ENCODE peak calls at places on chromosomes 3 and 15, in nine cellular contexts. One of them, this sample, is unnamed.
A peak's percentile ranks its signal among the peaks of the same experiment; 100 is the strongest.

GRCh38 chr3:39267631-39268553 is 11.9 kb downstream of the CX3CR1 start:
- DNase-seq in NCI-H1694 treated with DMSO at 0.1 percent for 48 hours: no peak
- DNase-seq in astrocyte: no peak
- DNase-seq in upper lobe of right lung: no peak
- DNase-seq in NCI-H1417 treated with DMSO at 0.1 percent for 48 hours: no peak
- DNase-seq in HuH-7.5: no peak
- DNase-seq in fibroblast of mammary gland: no peak
- DNase-seq in substantia nigra: no peak
- DNase-seq in HFFc6: no peak
- DNase-seq in this sample: no peak

GRCh38 chr3:190076601-190077444 is 43.9 kb downstream of the P3H2 start:
- DNase-seq in NCI-H1694 treated with DMSO at 0.1 percent for 48 hours: no peak
- DNase-seq in substantia nigra: no peak
- DNase-seq in fibroblast of mammary gland: peak; percentile 96
- DNase-seq in astrocyte: peak; percentile 99
- DNase-seq in upper lobe of right lung: no peak
- DNase-seq in NCI-H1417 treated with DMSO at 0.1 percent for 48 hours: no peak
- DNase-seq in HuH-7.5: no peak
- DNase-seq in HFFc6: peak; percentile 99
- DNase-seq in this sample: no peak

GRCh38 chr15:84817461-84818081 is 415 bp downstream of the ALPK3 start:
- DNase-seq in upper lobe of right lung: peak; percentile 74
- DNase-seq in fibroblast of mammary gland: no peak
- DNase-seq in astrocyte: no peak
- DNase-seq in NCI-H1694 treated with DMSO at 0.1 percent for 48 hours: no peak
- DNase-seq in HFFc6: no peak
- DNase-seq in NCI-H1417 treated with DMSO at 0.1 percent for 48 hours: no peak
- DNase-seq in substantia nigra: no peak
- DNase-seq in HuH-7.5: no peak
- DNase-seq in this sample: no peak

GRCh38 chr3:62557983-62558382 is 184.6 kb upstream of the FEZF2 start:
- DNase-seq in HuH-7.5: no peak
- DNase-seq in NCI-H1417 treated with DMSO at 0.1 percent for 48 hours: no peak
- DNase-seq in substantia nigra: no peak
- DNase-seq in astrocyte: no peak
- DNase-seq in NCI-H1694 treated with DMSO at 0.1 percent for 48 hours: no peak
- DNase-seq in fibroblast of mammary gland: no peak
- DNase-seq in upper lobe of right lung: no peak
- DNase-seq in HFFc6: no peak
- DNase-seq in this sample: no peak

GRCh38 chr3:110568246-110568645 is 503.4 kb upstream of the NECTIN3 start:
- DNase-seq in NCI-H1694 treated with DMSO at 0.1 percent for 48 hours: no peak
- DNase-seq in astrocyte: peak; percentile 92
- DNase-seq in NCI-H1417 treated with DMSO at 0.1 percent for 48 hours: no peak
- DNase-seq in HFFc6: peak; percentile 82
- DNase-seq in substantia nigra: no peak
- DNase-seq in HuH-7.5: no peak
- DNase-seq in fibroblast of mammary gland: peak; percentile 94
- DNase-seq in upper lobe of right lung: no peak
- DNase-seq in this sample: no peak

GRCh38 chr15:84864429-84864795 is 20.1 kb upstream of the SLC28A1 start:
- DNase-seq in HuH-7.5: no peak
- DNase-seq in astrocyte: no peak
- DNase-seq in NCI-H1417 treated with DMSO at 0.1 percent for 48 hours: no peak
- DNase-seq in substantia nigra: no peak
- DNase-seq in NCI-H1694 treated with DMSO at 0.1 percent for 48 hours: no peak
- DNase-seq in HFFc6: no peak
- DNase-seq in fibroblast of mammary gland: no peak
- DNase-seq in upper lobe of right lung: no peak
- DNase-seq in this sample: no peak

GRCh38 chr15:52220251-52220650 is 29.1 kb upstream of the GNB5 start:
- DNase-seq in upper lobe of right lung: no peak
- DNase-seq in fibroblast of mammary gland: no peak
- DNase-seq in HFFc6: no peak
- DNase-seq in HuH-7.5: no peak
- DNase-seq in substantia nigra: no peak
- DNase-seq in astrocyte: no peak
- DNase-seq in NCI-H1417 treated with DMSO at 0.1 percent for 48 hours: no peak
- DNase-seq in NCI-H1694 treated with DMSO at 0.1 percent for 48 hours: no peak
- DNase-seq in this sample: no peak

GRCh38 chr3:179794355-179794754 is 141.5 kb downstream of the USP13 start:
- DNase-seq in HuH-7.5: no peak
- DNase-seq in NCI-H1417 treated with DMSO at 0.1 percent for 48 hours: no peak
- DNase-seq in HFFc6: no peak
- DNase-seq in substantia nigra: no peak
- DNase-seq in astrocyte: no peak
- DNase-seq in NCI-H1694 treated with DMSO at 0.1 percent for 48 hours: no peak
- DNase-seq in fibroblast of mammary gland: no peak
- DNase-seq in upper lobe of right lung: no peak
- DNase-seq in this sample: no peak

GRCh38 chr15:40279437-40280141 is 3.3 kb downstream of the ANKRD63 start:
- DNase-seq in substantia nigra: peak; percentile 24
- DNase-seq in HuH-7.5: peak; percentile 83
- DNase-seq in upper lobe of right lung: peak; percentile 89
- DNase-seq in astrocyte: no peak
- DNase-seq in HFFc6: no peak
- DNase-seq in NCI-H1694 treated with DMSO at 0.1 percent for 48 hours: peak; percentile 48
- DNase-seq in NCI-H1417 treated with DMSO at 0.1 percent for 48 hours: no peak
- DNase-seq in fibroblast of mammary gland: peak; percentile 34
- DNase-seq in this sample: peak; percentile 43

GRCh38 chr15:77186518-77187095 is 115.7 kb upstream of the TSPAN3 start:
- DNase-seq in HFFc6: peak; percentile 17
- DNase-seq in NCI-H1417 treated with DMSO at 0.1 percent for 48 hours: no peak
- DNase-seq in upper lobe of right lung: no peak
- DNase-seq in astrocyte: peak; percentile 9
- DNase-seq in substantia nigra: no peak
- DNase-seq in NCI-H1694 treated with DMSO at 0.1 percent for 48 hours: peak; percentile 42
- DNase-seq in fibroblast of mammary gland: peak; percentile 49
- DNase-seq in HuH-7.5: peak; percentile 11
- DNase-seq in this sample: peak; percentile 20

GRCh38 chr15:41482478-41482877 is 11.2 kb upstream of the ITPKA start:
- DNase-seq in HuH-7.5: no peak
- DNase-seq in upper lobe of right lung: no peak
- DNase-seq in substantia nigra: no peak
- DNase-seq in HFFc6: no peak
- DNase-seq in NCI-H1417 treated with DMSO at 0.1 percent for 48 hours: no peak
- DNase-seq in NCI-H1694 treated with DMSO at 0.1 percent for 48 hours: no peak
- DNase-seq in astrocyte: no peak
- DNase-seq in fibroblast of mammary gland: no peak
- DNase-seq in this sample: no peak

GRCh38 chr3:72176537-72177041 is 391.6 kb upstream of the PROK2 start:
- DNase-seq in astrocyte: no peak
- DNase-seq in HFFc6: no peak
- DNase-seq in HuH-7.5: no peak
- DNase-seq in fibroblast of mammary gland: no peak
- DNase-seq in substantia nigra: no peak
- DNase-seq in upper lobe of right lung: no peak
- DNase-seq in NCI-H1694 treated with DMSO at 0.1 percent for 48 hours: no peak
- DNase-seq in NCI-H1417 treated with DMSO at 0.1 percent for 48 hours: no peak
- DNase-seq in this sample: no peak

GRCh38 chr3:32591960-32592462 is 21.4 kb upstream of the DYNC1LI1 start:
- DNase-seq in HuH-7.5: no peak
- DNase-seq in substantia nigra: no peak
- DNase-seq in astrocyte: no peak
- DNase-seq in upper lobe of right lung: no peak
- DNase-seq in fibroblast of mammary gland: no peak
- DNase-seq in HFFc6: no peak
- DNase-seq in NCI-H1417 treated with DMSO at 0.1 percent for 48 hours: no peak
- DNase-seq in NCI-H1694 treated with DMSO at 0.1 percent for 48 hours: no peak
- DNase-seq in this sample: no peak

GRCh38 chr15:66488525-66488924 is 9.0 kb downstream of the SNAPC5 start:
- DNase-seq in NCI-H1417 treated with DMSO at 0.1 percent for 48 hours: no peak
- DNase-seq in HFFc6: no peak
- DNase-seq in upper lobe of right lung: no peak
- DNase-seq in astrocyte: no peak
- DNase-seq in NCI-H1694 treated with DMSO at 0.1 percent for 48 hours: no peak
- DNase-seq in HuH-7.5: no peak
- DNase-seq in substantia nigra: no peak
- DNase-seq in fibroblast of mammary gland: no peak
- DNase-seq in this sample: no peak

GRCh38 chr3:64151335-64151871 is 73.9 kb downstream of the PRICKLE2 start:
- DNase-seq in substantia nigra: no peak
- DNase-seq in NCI-H1694 treated with DMSO at 0.1 percent for 48 hours: no peak
- DNase-seq in upper lobe of right lung: no peak
- DNase-seq in HuH-7.5: no peak
- DNase-seq in HFFc6: no peak
- DNase-seq in NCI-H1417 treated with DMSO at 0.1 percent for 48 hours: no peak
- DNase-seq in astrocyte: no peak
- DNase-seq in fibroblast of mammary gland: no peak
- DNase-seq in this sample: no peak

GRCh38 chr3:36663666-36664291 is 100.6 kb downstream of the DCLK3 start:
- DNase-seq in astrocyte: peak; percentile 65
- DNase-seq in NCI-H1694 treated with DMSO at 0.1 percent for 48 hours: no peak
- DNase-seq in HFFc6: no peak
- DNase-seq in fibroblast of mammary gland: peak; percentile 51
- DNase-seq in NCI-H1417 treated with DMSO at 0.1 percent for 48 hours: no peak
- DNase-seq in substantia nigra: no peak
- DNase-seq in upper lobe of right lung: no peak
- DNase-seq in HuH-7.5: no peak
- DNase-seq in this sample: no peak

GRCh38 chr3:65776494-65776893 is 262.2 kb downstream of the MAGI1 start:
- DNase-seq in HuH-7.5: no peak
- DNase-seq in NCI-H1417 treated with DMSO at 0.1 percent for 48 hours: no peak
- DNase-seq in upper lobe of right lung: no peak
- DNase-seq in substantia nigra: no peak
- DNase-seq in fibroblast of mammary gland: peak; percentile 73
- DNase-seq in HFFc6: peak; percentile 9
- DNase-seq in astrocyte: peak; percentile 40
- DNase-seq in NCI-H1694 treated with DMSO at 0.1 percent for 48 hours: no peak
- DNase-seq in this sample: no peak

GRCh38 chr3:117322866-117323265 is 613.3 kb downstream of the TUSC7 start:
- DNase-seq in substantia nigra: no peak
- DNase-seq in fibroblast of mammary gland: peak; percentile 23
- DNase-seq in astrocyte: peak; percentile 16
- DNase-seq in HFFc6: no peak
- DNase-seq in upper lobe of right lung: no peak
- DNase-seq in NCI-H1694 treated with DMSO at 0.1 percent for 48 hours: no peak
- DNase-seq in NCI-H1417 treated with DMSO at 0.1 percent for 48 hours: no peak
- DNase-seq in HuH-7.5: no peak
- DNase-seq in this sample: no peak

GRCh38 chr3:87207500-87207899 is 19.6 kb upstream of the CHMP2B start:
- DNase-seq in astrocyte: peak; percentile 39
- DNase-seq in NCI-H1417 treated with DMSO at 0.1 percent for 48 hours: no peak
- DNase-seq in fibroblast of mammary gland: peak; percentile 57
- DNase-seq in upper lobe of right lung: no peak
- DNase-seq in HuH-7.5: no peak
- DNase-seq in NCI-H1694 treated with DMSO at 0.1 percent for 48 hours: no peak
- DNase-seq in substantia nigra: no peak
- DNase-seq in HFFc6: peak; percentile 39
- DNase-seq in this sample: no peak

GRCh38 chr3:2856062-2856792 is 253.9 kb downstream of the IL5RA start:
- DNase-seq in upper lobe of right lung: no peak
- DNase-seq in substantia nigra: no peak
- DNase-seq in NCI-H1694 treated with DMSO at 0.1 percent for 48 hours: no peak
- DNase-seq in fibroblast of mammary gland: no peak
- DNase-seq in HuH-7.5: no peak
- DNase-seq in NCI-H1417 treated with DMSO at 0.1 percent for 48 hours: no peak
- DNase-seq in HFFc6: no peak
- DNase-seq in astrocyte: no peak
- DNase-seq in this sample: no peak

GRCh38 chr3:108820586-108820985 is 2.0 kb upstream of the TRAT1 start:
- DNase-seq in astrocyte: no peak
- DNase-seq in upper lobe of right lung: no peak
- DNase-seq in NCI-H1417 treated with DMSO at 0.1 percent for 48 hours: no peak
- DNase-seq in substantia nigra: no peak
- DNase-seq in HFFc6: no peak
- DNase-seq in NCI-H1694 treated with DMSO at 0.1 percent for 48 hours: no peak
- DNase-seq in HuH-7.5: no peak
- DNase-seq in fibroblast of mammary gland: no peak
- DNase-seq in this sample: no peak

GRCh38 chr3:51539291-51539891 is 872 bp downstream of the RAD54L2 start:
- DNase-seq in substantia nigra: no peak
- DNase-seq in HuH-7.5: peak; percentile 49
- DNase-seq in HFFc6: peak; percentile 56
- DNase-seq in fibroblast of mammary gland: peak; percentile 79
- DNase-seq in upper lobe of right lung: no peak
- DNase-seq in astrocyte: peak; percentile 83
- DNase-seq in NCI-H1694 treated with DMSO at 0.1 percent for 48 hours: no peak
- DNase-seq in NCI-H1417 treated with DMSO at 0.1 percent for 48 hours: no peak
- DNase-seq in this sample: no peak

GRCh38 chr3:10015476-10015904 is 10.7 kb upstream of the FANCD2 start:
- DNase-seq in HuH-7.5: no peak
- DNase-seq in upper lobe of right lung: peak; percentile 87
- DNase-seq in NCI-H1417 treated with DMSO at 0.1 percent for 48 hours: no peak
- DNase-seq in astrocyte: peak; percentile 94
- DNase-seq in HFFc6: peak; percentile 76
- DNase-seq in fibroblast of mammary gland: peak; percentile 97
- DNase-seq in substantia nigra: peak; percentile 12
- DNase-seq in NCI-H1694 treated with DMSO at 0.1 percent for 48 hours: no peak
- DNase-seq in this sample: no peak

GRCh38 chr15:97904196-97904572 is 56.3 kb upstream of the ARRDC4 start:
- DNase-seq in astrocyte: peak; percentile 27
- DNase-seq in NCI-H1694 treated with DMSO at 0.1 percent for 48 hours: no peak
- DNase-seq in upper lobe of right lung: peak; percentile 85
- DNase-seq in HuH-7.5: peak; percentile 47
- DNase-seq in fibroblast of mammary gland: peak; percentile 63
- DNase-seq in HFFc6: peak; percentile 76
- DNase-seq in substantia nigra: peak; percentile 13
- DNase-seq in NCI-H1417 treated with DMSO at 0.1 percent for 48 hours: peak; percentile 24
- DNase-seq in this sample: peak; percentile 11

GRCh38 chr15:97678677-97679076 is 281.8 kb upstream of the ARRDC4 start:
- DNase-seq in fibroblast of mammary gland: no peak
- DNase-seq in HFFc6: no peak
- DNase-seq in astrocyte: no peak
- DNase-seq in substantia nigra: no peak
- DNase-seq in NCI-H1417 treated with DMSO at 0.1 percent for 48 hours: no peak
- DNase-seq in HuH-7.5: no peak
- DNase-seq in upper lobe of right lung: no peak
- DNase-seq in NCI-H1694 treated with DMSO at 0.1 percent for 48 hours: no peak
- DNase-seq in this sample: no peak

GRCh38 chr3:63654246-63654645 is 1.8 kb downstream of the SNTN start:
- DNase-seq in NCI-H1694 treated with DMSO at 0.1 percent for 48 hours: no peak
- DNase-seq in substantia nigra: no peak
- DNase-seq in NCI-H1417 treated with DMSO at 0.1 percent for 48 hours: no peak
- DNase-seq in HFFc6: peak; percentile 62
- DNase-seq in HuH-7.5: no peak
- DNase-seq in astrocyte: peak; percentile 73
- DNase-seq in fibroblast of mammary gland: peak; percentile 23
- DNase-seq in upper lobe of right lung: no peak
- DNase-seq in this sample: no peak

GRCh38 chr3:101066776-101067175 is 73.6 kb upstream of the ABI3BP start:
- DNase-seq in NCI-H1694 treated with DMSO at 0.1 percent for 48 hours: no peak
- DNase-seq in fibroblast of mammary gland: peak; percentile 57
- DNase-seq in NCI-H1417 treated with DMSO at 0.1 percent for 48 hours: no peak
- DNase-seq in astrocyte: peak; percentile 49
- DNase-seq in upper lobe of right lung: no peak
- DNase-seq in HuH-7.5: no peak
- DNase-seq in HFFc6: peak; percentile 60
- DNase-seq in substantia nigra: no peak
- DNase-seq in this sample: no peak

GRCh38 chr3:171181907-171182690 is 155.6 kb upstream of the SLC2A2 start:
- DNase-seq in astrocyte: peak; percentile 88
- DNase-seq in HuH-7.5: no peak
- DNase-seq in NCI-H1417 treated with DMSO at 0.1 percent for 48 hours: no peak
- DNase-seq in NCI-H1694 treated with DMSO at 0.1 percent for 48 hours: no peak
- DNase-seq in fibroblast of mammary gland: peak; percentile 68
- DNase-seq in HFFc6: no peak
- DNase-seq in upper lobe of right lung: no peak
- DNase-seq in substantia nigra: no peak
- DNase-seq in this sample: no peak

GRCh38 chr3:194364652-194365434 is 4.7 kb downstream of the LRRC15 start:
- DNase-seq in substantia nigra: no peak
- DNase-seq in NCI-H1694 treated with DMSO at 0.1 percent for 48 hours: peak; percentile 38
- DNase-seq in fibroblast of mammary gland: peak; percentile 87
- DNase-seq in HFFc6: peak; percentile 98
- DNase-seq in HuH-7.5: no peak
- DNase-seq in upper lobe of right lung: no peak
- DNase-seq in NCI-H1417 treated with DMSO at 0.1 percent for 48 hours: peak; percentile 92
- DNase-seq in astrocyte: peak; percentile 86
- DNase-seq in this sample: peak; percentile 32

GRCh38 chr3:197847866-197848401 is 56.9 kb downstream of the LRCH3 start:
- DNase-seq in substantia nigra: no peak
- DNase-seq in HuH-7.5: no peak
- DNase-seq in NCI-H1417 treated with DMSO at 0.1 percent for 48 hours: no peak
- DNase-seq in HFFc6: peak; percentile 8
- DNase-seq in fibroblast of mammary gland: peak; percentile 15
- DNase-seq in NCI-H1694 treated with DMSO at 0.1 percent for 48 hours: no peak
- DNase-seq in astrocyte: no peak
- DNase-seq in upper lobe of right lung: no peak
- DNase-seq in this sample: no peak

GRCh38 chr3:66435988-66436387 is 64.8 kb downstream of the LRIG1 start:
- DNase-seq in NCI-H1694 treated with DMSO at 0.1 percent for 48 hours: no peak
- DNase-seq in NCI-H1417 treated with DMSO at 0.1 percent for 48 hours: no peak
- DNase-seq in fibroblast of mammary gland: no peak
- DNase-seq in upper lobe of right lung: no peak
- DNase-seq in HFFc6: no peak
- DNase-seq in astrocyte: no peak
- DNase-seq in substantia nigra: no peak
- DNase-seq in HuH-7.5: no peak
- DNase-seq in this sample: no peak

This sample was measured in NCI-H1436.